ENCODE peak calls at places on chromosome 20, in five cellular contexts. E, A, D, K and R are unnamed samples.

GRCh38 chr20:9884666-9885065 is 45.8 kb upstream of the PAK5 start:
- DNase-seq in A (no peak), D (peak; percentile 17), K (no peak), E (no peak), R (no peak)

GRCh38 chr20:22686097-22686496 is 101.7 kb upstream of the FOXA2 start:
- DNase-seq in A (no peak), D (peak; percentile 82), K (no peak), E (no peak), R (no peak)

GRCh38 chr20:45028424-45029136 is 62.3 kb downstream of the STK4 start:
- DNase-seq in K (no peak), E (no peak), A (no peak), D (no peak), R (no peak)

GRCh38 chr20:5657190-5657872 is 92.9 kb upstream of the SHLD1 start:
- DNase-seq in D (peak; percentile 97), K (no peak), A (peak; percentile 87), E (no peak), R (no peak)

GRCh38 chr20:1819311-1820136 is 75.7 kb upstream of the SIRPA start:
- DNase-seq in E (no peak), K (no peak), D (no peak), A (no peak), R (no peak)

GRCh38 chr20:21125072-21125848 is 622 bp upstream of the KIZ start:
- DNase-seq in E (no peak), K (peak; percentile 82), A (peak; percentile 78), D (peak; percentile 79), R (no peak)

GRCh38 chr20:539236-539635 is 4.4 kb downstream of the CSNK2A1 start:
- DNase-seq in D (no peak), K (no peak), A (no peak), E (no peak), R (no peak)

GRCh38 chr20:48407710-48408109 is 420.1 kb downstream of the PREX1 start:
- DNase-seq in K (no peak), A (no peak), E (no peak), D (no peak), R (no peak)

GRCh38 chr20:9837634-9838033 is 1.2 kb downstream of the PAK5 start:
- DNase-seq in K (no peak), E (no peak), D (no peak), A (no peak), R (no peak)

GRCh38 chr20:50977066-50978045 is 18.7 kb downstream of the MOCS3 start:
- DNase-seq in A (no peak), K (no peak), E (no peak), D (no peak), R (no peak)

GRCh38 chr20:6708010-6708409 is 59.5 kb upstream of the BMP2 start:
- DNase-seq in A (peak; percentile 71), K (no peak), E (no peak), D (peak; percentile 60), R (no peak)

GRCh38 chr20:19952392-19952791 is 64.8 kb upstream of the NAA20 start:
- DNase-seq in E (no peak), K (no peak), D (no peak), A (no peak), R (no peak)

GRCh38 chr20:37337208-37337955 is 8.6 kb upstream of the SRC start:
- DNase-seq in K (peak; percentile 58), A (no peak), D (no peak), E (no peak), R (no peak)
- H3K27ac ChIP-seq in K (peak overlapping the region; percentile 71), A (peak overlapping the region; percentile 82), D (no peak overlapping the region), E (no peak overlapping the region), R (no peak overlapping the region)

GRCh38 chr20:57160985-57161384 is 105.5 kb downstream of the BMP7 start:
- DNase-seq in E (no peak), K (peak; percentile 33), D (peak; percentile 28), A (no peak), R (no peak)

GRCh38 chr20:57159945-57160610 is 106.4 kb downstream of the BMP7 start:
- DNase-seq in E (no peak), A (peak; percentile 48), K (peak; percentile 39), D (no peak), R (no peak)

GRCh38 chr20:57162253-57162652 is 104.2 kb downstream of the BMP7 start:
- DNase-seq in K (peak; percentile 42), D (no peak), E (no peak), A (peak; percentile 48), R (no peak)

GRCh38 chr20:57163041-57163440 is 103.4 kb downstream of the BMP7 start:
- DNase-seq in K (no peak), D (no peak), A (no peak), E (no peak), R (no peak)

DNA sequence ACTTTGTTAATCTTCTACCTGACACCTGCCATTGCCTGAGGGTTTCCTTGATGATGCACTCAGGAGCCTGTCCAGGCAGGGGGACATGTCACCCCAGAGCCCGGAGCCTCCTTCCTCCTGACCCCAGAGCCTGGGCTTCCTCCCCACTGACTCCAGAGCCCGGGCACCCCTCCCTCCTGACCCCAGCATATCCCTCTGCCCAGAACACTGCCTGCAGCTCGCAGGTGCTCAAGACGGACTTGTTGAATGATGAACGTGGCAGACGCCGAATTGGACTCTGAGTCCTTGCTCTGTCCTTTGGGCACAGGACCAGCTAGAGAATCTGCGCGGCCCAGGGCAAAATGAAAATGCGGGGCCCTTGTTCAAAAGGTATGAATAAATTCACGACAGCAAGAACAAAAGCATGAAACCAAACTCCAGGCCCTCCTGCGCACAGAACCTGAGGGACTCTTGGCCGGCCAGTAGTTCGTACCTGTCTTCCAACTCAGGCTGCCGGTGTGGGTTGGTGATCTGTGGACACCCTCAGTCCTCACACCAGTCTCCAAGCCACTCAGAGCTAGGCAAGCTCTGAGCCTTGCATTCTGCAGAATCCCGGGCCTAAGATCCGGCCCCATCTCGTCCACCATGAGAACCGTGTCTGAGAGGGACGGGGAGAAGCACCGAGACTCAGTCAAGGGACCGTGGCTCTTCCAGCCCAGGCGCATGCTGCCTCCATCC is 104.8 kb downstream of the BMP7 start:
- DNase-seq in A (peak; percentile 57), E (no peak), D (no peak), K (peak; percentile 55), R (no peak)
- H3K27ac ChIP-seq in A (no peak overlapping the region), E (no peak overlapping the region), D (no peak overlapping the region), K (no peak overlapping the region), R (no peak overlapping the region)

GRCh38 chr20:32727663-32728062 is 15.6 kb downstream of the COMMD7 start:
- DNase-seq in A (no peak), D (peak; percentile 93), K (no peak), E (no peak), R (no peak)

GRCh38 chr20:32737371-32738223 is 5.7 kb downstream of the COMMD7 start:
- DNase-seq in E (no peak), K (no peak), A (no peak), D (peak; percentile 78), R (no peak)

GRCh38 chr20:32731882-32732266 is 11.4 kb downstream of the COMMD7 start:
- DNase-seq in K (no peak), E (no peak), A (no peak), D (peak; percentile 12), R (no peak)
- H3K27ac ChIP-seq in K (no peak overlapping the region), E (no peak overlapping the region), A (no peak overlapping the region), D (no peak overlapping the region), R (no peak overlapping the region)

GRCh38 chr20:42907730-42908129 is 282.0 kb downstream of the PTPRT start:
- DNase-seq in E (no peak), D (no peak), A (no peak), K (no peak), R (no peak)

GRCh38 chr20:42902519-42902908 is 287.2 kb downstream of the PTPRT start:
- DNase-seq in A (no peak), K (no peak), E (no peak), D (no peak), R (no peak)

GRCh38 chr20:42906120-42906519 is 283.6 kb downstream of the PTPRT start:
- DNase-seq in A (no peak), E (no peak), D (no peak), K (no peak), R (no peak)

GRCh38 chr20:42901689-42902518 is 287.8 kb downstream of the PTPRT start:
- DNase-seq in E (no peak), A (peak; percentile 73), K (no peak), D (no peak), R (no peak)
- H3K27ac ChIP-seq in E (no peak overlapping the region), A (peak overlapping the region; percentile 26), K (peak overlapping the region; percentile 64), D (no peak overlapping the region), R (no peak overlapping the region)